ENCODE peak calls at places on chromosomes 1 and 21, in seven cellular contexts. E is left lung, I is lower lobe of right lung, O is A549, Z is iPS DF 6.9, Y is dorsolateral prefrontal cortex, R is pancreas. B is an unnamed sample.

GRCh38 chr1:248155927-248156326 is 11.0 kb downstream of the OR2M5 start:
- DNase-seq in E (no peak), I (no peak), O (no peak), Z (no peak), Y (no peak), R (no peak), B (no peak)

GRCh38 chr1:77281491-77282186 is at the start of gene AK5:
- DNase-seq in E (peak; percentile 85), I (peak; percentile 41), O (peak; percentile 25), Z (no peak), Y (peak; percentile 9), R (peak; percentile 76), B (no peak)

GRCh38 chr1:212605441-212605976 is 3.1 kb upstream of the ATF3 start:
- DNase-seq in E (no peak), I (no peak), O (no peak), Z (no peak), Y (no peak), R (no peak), B (no peak)

GRCh38 chr1:79556189-79556588 is 549.7 kb upstream of the ADGRL4 start:
- DNase-seq in E (no peak), I (no peak), O (no peak), Z (no peak), Y (no peak), R (no peak), B (no peak)

GRCh38 chr1:16173447-16174260 is 17.8 kb upstream of the EPHA2 start:
- DNase-seq in E (peak; percentile 92), I (peak; percentile 86), O (peak; percentile 91), Z (no peak), Y (no peak), R (no peak), B (no peak)

GRCh38 chr1:54331091-54331772 is 75.0 kb downstream of the SSBP3 start:
- DNase-seq in E (no peak), I (no peak), O (no peak), Z (no peak), Y (no peak), R (no peak), B (no peak)

GRCh38 chr1:219529116-219529515 is 83.8 kb downstream of the ZC3H11B start:
- DNase-seq in E (no peak), I (no peak), O (no peak), Z (no peak), Y (no peak), R (no peak), B (no peak)

GRCh38 chr1:1330366-1331067 is 563 bp upstream of the TAS1R3 start:
- DNase-seq in E (no peak), I (no peak), O (no peak), Z (no peak), Y (no peak), R (no peak), B (no peak)

GRCh38 chr1:18322353-18323032 is 158.2 kb upstream of the KLHDC7A start:
- DNase-seq in E (no peak), I (no peak), O (no peak), Z (no peak), Y (no peak), R (no peak), B (no peak)

GRCh38 chr1:14952626-14953314 is 200.8 kb upstream of the TMEM51 start:
- DNase-seq in E (peak; percentile 39), I (no peak), O (no peak), Z (no peak), Y (no peak), R (no peak), B (no peak)

GRCh38 chr1:205037539-205037938 is 5.5 kb upstream of the CNTN2 start:
- DNase-seq in E (no peak), I (no peak), O (no peak), Z (no peak), Y (no peak), R (no peak), B (no peak)

GRCh38 chr21:35298757-35299156 is 249.7 kb upstream of the RUNX1 start:
- DNase-seq in E (no peak), I (no peak), O (no peak), Z (no peak), Y (no peak), R (no peak), B (no peak)

GRCh38 chr1:30758785-30759380 is 1.3 kb upstream of the LAPTM5 start:
- DNase-seq in E (no peak), I (no peak), O (peak; percentile 25), Z (no peak), Y (no peak), R (no peak), B (no peak)

GRCh38 chr1:150973826-150974579 is 632 bp downstream of the CERS2 start:
- DNase-seq in E (peak; percentile 86), I (peak; percentile 74), O (no peak), Z (no peak), Y (peak; percentile 39), R (peak; percentile 76), B (peak; percentile 16)

GRCh38 chr1:157304271-157304670 is 166.1 kb upstream of the ETV3 start:
- DNase-seq in E (no peak), I (no peak), O (no peak), Z (no peak), Y (no peak), R (no peak), B (no peak)

GRCh38 chr1:210866532-210866931 is 267.4 kb downstream of the KCNH1 start:
- DNase-seq in E (no peak), I (no peak), O (no peak), Z (no peak), Y (no peak), R (no peak), B (no peak)

GRCh38 chr1:67571406-67571805 is 113.6 kb upstream of the GADD45A start:
- DNase-seq in E (no peak), I (no peak), O (no peak), Z (no peak), Y (no peak), R (no peak), B (no peak)
- H3K27ac ChIP-seq in E (no peak overlapping the region), I (no peak overlapping the region), O (peak overlapping the region; percentile 68), Z (no peak overlapping the region), Y (no peak overlapping the region), R (no peak overlapping the region), B (no peak overlapping the region)

GRCh38 chr1:110961902-110962301 is 1.8 kb downstream of the LRIF1 start:
- DNase-seq in E (no peak), I (no peak), O (no peak), Z (no peak), Y (no peak), R (no peak), B (no peak)
- H3K4me3 ChIP-seq in E (no peak overlapping the region), I (no peak overlapping the region), O (no peak overlapping the region), Z (no peak overlapping the region), Y (peak overlapping the region; percentile 78), R (no peak overlapping the region), B (no peak overlapping the region)

GRCh38 chr1:151988405-151988851 is 5.2 kb downstream of the S100A10 start:
- DNase-seq in E (no peak), I (no peak), O (peak; percentile 89), Z (no peak), Y (no peak), R (no peak), B (no peak)

GRCh38 chr1:151991663-151992344 is 1.9 kb downstream of the S100A10 start:
- DNase-seq in E (no peak), I (no peak), O (no peak), Z (no peak), Y (no peak), R (no peak), B (no peak)

GRCh38 chr1:151989131-151989868 is 4.4 kb downstream of the S100A10 start:
- DNase-seq in E (peak; percentile 89), I (peak; percentile 80), O (peak; percentile 84), Z (no peak), Y (no peak), R (no peak), B (no peak)

GRCh38 chr1:151990856-151991198 is 2.8 kb downstream of the S100A10 start:
- DNase-seq in E (no peak), I (no peak), O (peak; percentile 70), Z (no peak), Y (no peak), R (no peak), B (no peak)

DNA sequence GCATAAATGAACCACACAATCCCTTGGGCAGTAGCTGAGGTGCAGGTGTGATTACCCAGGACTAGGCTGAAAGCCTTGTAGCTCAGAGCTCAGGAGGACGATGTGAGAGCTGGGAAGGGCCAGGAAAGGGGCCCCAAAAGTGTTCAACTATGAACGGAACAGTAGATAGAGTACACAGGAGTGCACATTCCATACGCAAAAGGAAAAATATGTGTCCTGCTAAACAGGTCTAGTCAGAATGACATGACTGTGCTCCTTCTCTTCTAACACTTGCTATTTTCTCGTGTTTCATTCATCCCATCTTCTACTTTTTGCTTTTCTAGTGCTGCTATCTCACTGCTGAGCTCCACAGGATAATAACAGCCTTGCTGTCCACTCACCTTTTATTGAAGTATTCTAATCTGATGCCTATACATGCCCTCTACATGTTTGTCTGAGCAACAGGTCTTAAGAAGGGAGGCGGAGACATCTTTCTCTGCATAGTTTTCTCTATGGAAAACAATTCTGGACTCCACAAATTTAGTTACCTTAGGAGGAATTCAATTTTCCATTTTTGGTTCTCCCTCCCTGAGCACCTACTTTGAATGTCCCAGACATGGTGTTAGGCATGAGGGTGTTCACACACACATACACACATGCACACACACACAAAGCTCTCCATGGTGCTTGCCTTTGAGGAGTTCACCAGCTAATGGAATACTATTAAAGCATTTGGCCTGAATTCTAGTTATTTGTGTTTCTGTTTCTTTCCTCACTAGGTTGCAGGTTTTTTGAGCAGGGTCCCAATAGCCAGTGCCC is 3.4 kb downstream of the S100A10 start:
- DNase-seq in E (no peak), I (no peak), O (no peak), Z (no peak), Y (no peak), R (no peak), B (no peak)
- H3K27ac ChIP-seq in E (peak overlapping the region; percentile 98), I (peak overlapping the region; percentile 98), O (peak overlapping the region; percentile 97), Z (no peak overlapping the region), Y (no peak overlapping the region), R (peak overlapping the region; percentile 42), B (peak overlapping the region; percentile 21)

GRCh38 chr21:33685613-33686197 is 43.4 kb downstream of the ITSN1 start:
- DNase-seq in E (no peak), I (no peak), O (no peak), Z (no peak), Y (no peak), R (no peak), B (no peak)

GRCh38 chr21:33684068-33684467 is 41.8 kb downstream of the ITSN1 start:
- DNase-seq in E (no peak), I (no peak), O (no peak), Z (no peak), Y (no peak), R (no peak), B (no peak)

GRCh38 chr21:33682992-33683627 is 40.8 kb downstream of the ITSN1 start:
- DNase-seq in E (no peak), I (no peak), O (peak; percentile 77), Z (no peak), Y (no peak), R (no peak), B (no peak)

GRCh38 chr21:33686386-33686785 is 44.1 kb downstream of the ITSN1 start:
- DNase-seq in E (no peak), I (no peak), O (no peak), Z (no peak), Y (no peak), R (no peak), B (no peak)

DNA sequence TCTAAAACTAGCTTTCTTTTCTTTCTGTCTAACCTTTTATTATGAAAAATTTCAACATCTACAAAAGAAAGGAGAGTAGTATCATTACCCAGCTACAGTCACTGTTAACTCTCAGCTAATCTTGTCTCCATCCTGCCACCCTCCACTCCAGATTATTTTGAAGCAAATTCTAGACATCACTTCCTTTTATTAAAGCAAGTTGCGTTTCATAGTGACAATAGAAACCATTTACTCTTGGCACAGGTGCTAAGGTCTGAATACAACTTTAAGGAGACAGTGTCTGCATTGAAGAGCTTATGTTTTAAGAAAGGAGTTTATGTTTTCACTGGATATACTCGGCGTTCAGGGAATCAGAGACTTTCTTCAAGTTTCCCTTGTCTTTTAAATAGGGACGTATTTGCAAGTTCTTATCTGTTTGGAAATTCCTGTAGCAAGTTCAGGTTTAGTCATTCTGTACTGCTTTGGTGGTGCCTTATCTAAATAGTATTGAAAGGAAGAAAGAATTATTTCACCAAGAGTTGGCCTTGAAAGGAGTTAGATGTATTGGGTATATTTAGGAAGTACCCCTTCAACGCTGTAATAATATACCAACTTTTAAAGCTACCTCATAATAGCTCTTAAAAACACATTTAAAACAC is 42.7 kb downstream of the ITSN1 start:
- DNase-seq in E (no peak), I (no peak), O (no peak), Z (peak; percentile 22), Y (no peak), R (no peak), B (no peak)
- H3K4me3 ChIP-seq in E (no peak overlapping the region), I (no peak overlapping the region), O (no peak overlapping the region), Z (no peak overlapping the region), Y (no peak overlapping the region), R (no peak overlapping the region), B (no peak overlapping the region)